ENCODE peak calls at places on chromosomes 6 and 20, in six cellular contexts. H is uterus, V is NB4, I is BE2C, W is amygdala, K is left cardiac atrium. D is an unnamed sample.

GRCh38 chr20:61252601-61253263 is 671 bp downstream of the CDH4 start:
- DNase-seq in W (no peak), H (no peak), I (peak), V (no peak), K (no peak), D (peak)

GRCh38 chr6:150314230-150315188 is 54.3 kb upstream of the IYD start:
- DNase-seq in W (no peak), V (no peak), I (no peak), H (no peak), K (no peak), D (no peak)

GRCh38 chr6:149899486-149899885 is 1.6 kb upstream of the RAET1E start:
- DNase-seq in K (no peak), V (no peak), W (no peak), I (no peak), H (no peak), D (no peak)

GRCh38 chr6:87139236-87139635 is 16.1 kb upstream of the ZNF292 start:
- DNase-seq in I (peak), H (no peak), V (peak), W (no peak), K (no peak), D (peak)

GRCh38 chr20:11995750-11996567 is 78.3 kb downstream of the BTBD3 start:
- DNase-seq in K (no peak), W (no peak), V (no peak), I (no peak), H (no peak), D (no peak)

GRCh38 chr6:116118608-116119007 is 7.3 kb downstream of the COL10A1 start:
- DNase-seq in I (no peak), W (no peak), K (no peak), H (no peak), V (no peak), D (peak)

GRCh38 chr20:20969701-20970100 is 136.5 kb downstream of the LINC00237 start:
- DNase-seq in V (no peak), I (no peak), H (no peak), K (no peak), W (no peak), D (no peak)

GRCh38 chr6:50936277-50936681 is 117.6 kb downstream of the TFAP2B start:
- DNase-seq in I (peak), V (no peak), K (no peak), W (no peak), H (no peak), D (no peak)

GRCh38 chr6:89527634-89528033 is 94.7 kb downstream of the ANKRD6 start:
- DNase-seq in H (no peak), I (no peak), V (no peak), K (no peak), W (no peak), D (peak)

GRCh38 chr6:26296857-26297648 is 67.9 kb upstream of the BTN3A2 start:
- DNase-seq in V (no peak), H (no peak), I (no peak), K (no peak), W (no peak), D (peak)

GRCh38 chr6:169312658-169313346 is 59.2 kb upstream of the THBS2 start:
- DNase-seq in K (no peak), H (no peak), I (no peak), W (no peak), V (no peak), D (no peak)

GRCh38 chr20:50272413-50273120 is 81.9 kb downstream of the CEBPB start:
- DNase-seq in K (no peak), I (no peak), V (no peak), W (no peak), H (no peak), D (no peak)

GRCh38 chr6:122484760-122485159 is 13.2 kb upstream of the SERINC1 start:
- DNase-seq in H (no peak), K (no peak), W (no peak), I (no peak), V (peak), D (no peak)

GRCh38 chr6:4559281-4559875 is 216.8 kb upstream of the CDYL start:
- DNase-seq in H (no peak), V (no peak), I (no peak), W (no peak), K (no peak), D (no peak)

GRCh38 chr20:50813101-50813643 is 18.3 kb downstream of the BCAS4 start:
- DNase-seq in H (no peak), I (no peak), V (no peak), K (no peak), W (no peak), D (no peak)

GRCh38 chr6:30463242-30463641 is 26.1 kb upstream of the HLA-E start:
- DNase-seq in H (no peak), I (no peak), V (peak), W (no peak), K (no peak), D (no peak)

GRCh38 chr20:23918101-23918862 is 38.7 kb upstream of the CST5 start:
- DNase-seq in K (no peak), V (no peak), I (no peak), W (no peak), H (no peak), D (no peak)

GRCh38 chr6:35969676-35970075 is 48.8 kb upstream of the SRPK1 start:
- DNase-seq in I (no peak), V (no peak), W (no peak), K (no peak), H (no peak), D (no peak)

GRCh38 chr20:58179432-58180099 is 48.9 kb downstream of the ANKRD60 start:
- DNase-seq in I (peak), V (peak), H (peak), K (peak), W (peak), D (peak)

GRCh38 chr6:157460182-157460999 is 79.4 kb downstream of the ZDHHC14 start:
- DNase-seq in I (no peak), K (no peak), H (no peak), W (no peak), V (no peak), D (peak)

GRCh38 chr6:126228001-126228791 is 111.7 kb upstream of the CENPW start:
- DNase-seq in V (no peak), H (peak), K (no peak), I (peak), W (no peak), D (peak)

GRCh38 chr6:170131351-170131750 is 159.5 kb downstream of the DLL1 start:
- DNase-seq in W (no peak), K (no peak), I (no peak), H (no peak), V (no peak), D (no peak)

GRCh38 chr20:62925420-62926228 is 681 bp downstream of the DIDO1 start:
- DNase-seq in V (peak), W (no peak), K (peak), I (no peak), H (no peak), D (peak)

GRCh38 chr6:108559884-108560462 is 744 bp upstream of the FOXO3 start:
- DNase-seq in H (peak), W (no peak), I (peak), K (peak), V (peak), D (peak)

GRCh38 chr6:158253248-158253647 is 59.0 kb upstream of the TULP4 start:
- DNase-seq in K (no peak), H (no peak), I (no peak), W (no peak), V (no peak), D (no peak)

GRCh38 chr20:32018269-32019155 is 8.3 kb downstream of the CCM2L start:
- DNase-seq in V (peak), W (no peak), I (peak), H (peak), K (peak), D (peak)

GRCh38 chr6:17629824-17630510 is 29.9 kb downstream of the FAM8A1 start:
- DNase-seq in I (no peak), V (no peak), K (no peak), H (no peak), W (no peak), D (no peak)

GRCh38 chr6:125511809-125512341 is 210.1 kb upstream of the HDDC2 start:
- DNase-seq in K (no peak), H (no peak), I (peak), V (no peak), W (no peak), D (peak)

GRCh38 chr6:125789576-125790402 is 971 bp upstream of the NCOA7 start:
- DNase-seq in V (peak), H (peak), K (peak), I (peak), W (peak), D (peak)

GRCh38 chr6:88490865-88491264 is 324.7 kb upstream of the CNR1 start:
- DNase-seq in V (no peak), W (no peak), H (no peak), I (no peak), K (no peak), D (no peak)

GRCh38 chr6:90110971-90111370 is 185.7 kb downstream of the BACH2 start:
- DNase-seq in W (no peak), H (no peak), I (no peak), K (no peak), V (no peak), D (no peak)

GRCh38 chr20:19889011-19889953 is 127.9 kb upstream of the NAA20 start:
- DNase-seq in V (no peak), H (peak), I (no peak), W (peak), K (peak), D (peak)